ENCODE peak calls at places on chromosomes 16 and 17, in seven cellular contexts. G, D, E, W, M, N and U are unnamed samples.

GRCh38 chr16:71761097-71761496 is 36.6 kb upstream of the PHLPP2 start:
- DNase-seq in G (no peak), D (no peak), E (no peak), W (no peak), M (no peak), N (no peak), U (no peak)

GRCh38 chr17:40266882-40267281 is 20.8 kb upstream of the CDC6 start:
- DNase-seq in G (no peak), D (no peak), E (no peak), W (no peak), M (no peak), N (no peak), U (no peak)

GRCh38 chr16:51500306-51500705 is 349.2 kb upstream of the SALL1 start:
- DNase-seq in G (no peak), D (no peak), E (no peak), W (no peak), M (no peak), N (no peak), U (no peak)

GRCh38 chr17:7720125-7720524 is 2.6 kb downstream of the DNAH2 start:
- DNase-seq in G (no peak), D (no peak), E (no peak), W (no peak), M (no peak), N (no peak), U (no peak)

GRCh38 chr17:44436336-44436735 is 46.9 kb upstream of the ITGA2B start:
- DNase-seq in G (no peak), D (no peak), E (no peak), W (no peak), M (no peak), N (no peak), U (no peak)

GRCh38 chr16:2586241-2586640 is 48.4 kb downstream of the PDPK1 start:
- DNase-seq in G (no peak), D (no peak), E (no peak), W (no peak), M (no peak), N (no peak), U (peak)

GRCh38 chr17:70108166-70108565 is 33.1 kb downstream of the KCNJ16 start:
- DNase-seq in G (no peak), D (no peak), E (no peak), W (no peak), M (no peak), N (no peak), U (no peak)

GRCh38 chr17:72362466-72363335 is 241.9 kb downstream of the SOX9 start:
- DNase-seq in G (no peak), D (no peak), E (no peak), W (no peak), M (no peak), N (no peak), U (no peak)

GRCh38 chr17:38561416-38562214 is 44.1 kb downstream of the SRCIN1 start:
- DNase-seq in G (no peak), D (peak), E (no peak), W (no peak), M (no peak), N (no peak), U (no peak)

GRCh38 chr17:42608692-42609181 is 437 bp downstream of the RETREG3 start:
- DNase-seq in G (no peak), D (peak), E (no peak), W (no peak), M (no peak), N (no peak), U (no peak)

GRCh38 chr17:79572136-79572915 is 38.5 kb downstream of the RBFOX3 start:
- DNase-seq in G (no peak), D (no peak), E (no peak), W (no peak), M (no peak), N (no peak), U (no peak)

GRCh38 chr16:3235856-3236669 is 1.1 kb upstream of the ZNF200 start:
- DNase-seq in G (peak), D (no peak), E (no peak), W (no peak), M (no peak), N (peak), U (peak)

GRCh38 chr17:63954402-63955063 is 18.2 kb downstream of the SCN4A start:
- DNase-seq in G (peak), D (no peak), E (no peak), W (no peak), M (no peak), N (peak), U (no peak)

GRCh38 chr16:4574919-4575705 is 19.0 kb downstream of the C16orf96 start:
- DNase-seq in G (no peak), D (peak), E (no peak), W (no peak), M (no peak), N (no peak), U (no peak)

GRCh38 chr16:3490911-3491629 is 4.2 kb downstream of the C16orf90 start:
- DNase-seq in G (no peak), D (peak), E (no peak), W (no peak), M (no peak), N (no peak), U (no peak)

GRCh38 chr16:71627631-71628236 is 1.8 kb downstream of the MARVELD3 start:
- DNase-seq in G (no peak), D (no peak), E (no peak), W (no peak), M (no peak), N (no peak), U (no peak)

GRCh38 chr17:79633937-79634813 is 23.3 kb upstream of the RBFOX3 start:
- DNase-seq in G (no peak), D (no peak), E (no peak), W (no peak), M (peak), N (no peak), U (peak)

GRCh38 chr17:42275527-42276358 is 448 bp downstream of the STAT5B start:
- DNase-seq in G (peak), D (no peak), E (no peak), W (no peak), M (no peak), N (no peak), U (no peak)

GRCh38 chr17:72405662-72406230 is 284.9 kb downstream of the SOX9 start:
- DNase-seq in G (no peak), D (no peak), E (no peak), W (no peak), M (no peak), N (no peak), U (no peak)

GRCh38 chr16:27383511-27384243 is 18.3 kb upstream of the IL21R start:
- DNase-seq in G (no peak), D (no peak), E (no peak), W (no peak), M (no peak), N (no peak), U (peak)

GRCh38 chr16:66390346-66391108 is 24.0 kb downstream of the CDH5 start:
- DNase-seq in G (no peak), D (no peak), E (no peak), W (no peak), M (no peak), N (no peak), U (no peak)

GRCh38 chr16:48318630-48319029 is 66.6 kb downstream of the SIAH1 start:
- DNase-seq in G (peak), D (peak), E (no peak), W (no peak), M (no peak), N (peak), U (no peak)

GRCh38 chr16:85577899-85578598 is 35.1 kb upstream of the GSE1 start:
- DNase-seq in G (no peak), D (no peak), E (no peak), W (no peak), M (no peak), N (no peak), U (no peak)

GRCh38 chr16:81738831-81739496 is 40.1 kb upstream of the PLCG2 start:
- DNase-seq in G (no peak), D (no peak), E (no peak), W (no peak), M (no peak), N (no peak), U (peak)

GRCh38 chr16:88360999-88361398 is 21.8 kb upstream of the ZNF469 start:
- DNase-seq in G (no peak), D (no peak), E (no peak), W (no peak), M (no peak), N (no peak), U (no peak)